ENCODE peak calls at places on chromosome 18, in ten cellular contexts. W is K562, X is hepatocyte, M is neural progenitor cell, Y is GM23248, G is PC-3, Q is PC-9, L is Karpas-422, J is SK-N-SH, O is fibroblast of lung. Z is an unnamed sample.

GRCh38 chr18:48032876-48033769 is 102.7 kb upstream of the SMAD2 start:
- DNase-seq in W (no peak), G (peak; percentile 47), O (peak; percentile 87), L (no peak), M (no peak), J (no peak), X (peak; percentile 53), Q (no peak), Y (peak; percentile 84), Z (peak; percentile 96)

GRCh38 chr18:58882039-58882438 is 17.4 kb downstream of the ZNF532 start:
- DNase-seq in W (no peak), M (no peak), O (peak; percentile 43), X (no peak), Y (peak; percentile 59), J (no peak), Q (no peak), G (no peak), L (no peak), Z (no peak)

GRCh38 chr18:58041633-58042032 is 2.4 kb upstream of the NEDD4L start:
- DNase-seq in G (no peak), J (no peak), L (no peak), M (no peak), X (peak; percentile 23), Y (no peak), W (peak; percentile 61), Q (no peak), O (peak; percentile 12), Z (no peak)

GRCh38 chr18:56517181-56517580 is 121.2 kb downstream of the TXNL1 start:
- DNase-seq in O (peak; percentile 62), M (no peak), W (no peak), X (no peak), L (no peak), G (no peak), Q (no peak), J (no peak), Y (peak; percentile 51), Z (peak; percentile 47)

GRCh38 chr18:1056404-1056803 is 151.7 kb downstream of the ADCYAP1 start:
- DNase-seq in O (no peak), Q (no peak), M (no peak), L (no peak), Y (no peak), X (no peak), W (no peak), J (no peak), G (no peak), Z (no peak)

GRCh38 chr18:79940814-79941472 is 10.5 kb downstream of the SLC66A2 start:
- DNase-seq in W (no peak), G (no peak), J (no peak), Q (no peak), O (no peak), L (no peak), Y (no peak), M (no peak), X (no peak), Z (no peak)

GRCh38 chr18:59026364-59026763 is 113.3 kb upstream of the SEC11C start:
- DNase-seq in M (no peak), J (no peak), Y (no peak), Q (no peak), X (no peak), O (no peak), G (no peak), W (no peak), L (no peak), Z (no peak)

GRCh38 chr18:38487521-38487920 is 921.9 kb upstream of the CELF4 start:
- DNase-seq in L (no peak), X (no peak), G (no peak), W (no peak), O (no peak), Q (no peak), J (no peak), Y (no peak), M (no peak), Z (no peak)

GRCh38 chr18:3652380-3653262 is 202.6 kb downstream of the TGIF1 start:
- DNase-seq in Q (peak; percentile 97), J (peak; percentile 45), Y (peak; percentile 94), W (peak; percentile 97), O (peak; percentile 99), L (no peak), G (peak; percentile 99), M (no peak), X (peak; percentile 91), Z (peak; percentile 92)

GRCh38 chr18:1468550-1468949 is 563.9 kb downstream of the ADCYAP1 start:
- DNase-seq in M (no peak), Q (no peak), G (no peak), L (no peak), X (no peak), W (no peak), J (no peak), Y (no peak), O (no peak), Z (no peak)

GRCh38 chr18:23114171-23114881 is 21.0 kb upstream of the CABLES1 start:
- DNase-seq in J (no peak), G (no peak), O (no peak), L (no peak), X (no peak), M (no peak), Q (no peak), Y (peak; percentile 62), W (no peak), Z (no peak)

GRCh38 chr18:46265190-46266156 is 161.3 kb downstream of the HAUS1 start:
- DNase-seq in Y (no peak), W (no peak), O (peak; percentile 19), J (no peak), G (no peak), Q (no peak), X (no peak), M (no peak), L (no peak), Z (no peak)

GRCh38 chr18:32930695-32931301 is 158.0 kb upstream of the KLHL14 start:
- DNase-seq in L (peak; percentile 85), M (peak; percentile 49), O (peak; percentile 63), W (peak; percentile 16), G (peak; percentile 36), Q (no peak), Y (peak; percentile 78), X (peak; percentile 62), J (peak; percentile 58), Z (no peak)

GRCh38 chr18:48402953-48403352 is 6.2 kb downstream of the ZBTB7C start:
- DNase-seq in M (no peak), J (no peak), Q (no peak), G (no peak), X (no peak), L (no peak), Y (peak; percentile 31), O (peak; percentile 50), W (no peak), Z (no peak)

GRCh38 chr18:7575465-7576026 is 8.4 kb downstream of the PTPRM start:
- DNase-seq in Q (no peak), L (no peak), M (no peak), W (no peak), Y (peak; percentile 74), O (peak; percentile 71), G (peak; percentile 83), J (no peak), X (no peak), Z (peak; percentile 63)
- H3K4me1 ChIP-seq in Q (peaks cover 39% of the 10 kb centered on the region), L (no peaks in the 10 kb centered on the region), M (peaks cover 27% of the 10 kb centered on the region), W (no peaks in the 10 kb centered on the region), Y (peaks cover 56% of the 10 kb centered on the region), O (peaks cover 20% of the 10 kb centered on the region), G (peaks cover 66% of the 10 kb centered on the region), J (no peaks in the 10 kb centered on the region), X (peaks cover 6% of the 10 kb centered on the region), Z (peaks cover 52% of the 10 kb centered on the region)

DNA sequence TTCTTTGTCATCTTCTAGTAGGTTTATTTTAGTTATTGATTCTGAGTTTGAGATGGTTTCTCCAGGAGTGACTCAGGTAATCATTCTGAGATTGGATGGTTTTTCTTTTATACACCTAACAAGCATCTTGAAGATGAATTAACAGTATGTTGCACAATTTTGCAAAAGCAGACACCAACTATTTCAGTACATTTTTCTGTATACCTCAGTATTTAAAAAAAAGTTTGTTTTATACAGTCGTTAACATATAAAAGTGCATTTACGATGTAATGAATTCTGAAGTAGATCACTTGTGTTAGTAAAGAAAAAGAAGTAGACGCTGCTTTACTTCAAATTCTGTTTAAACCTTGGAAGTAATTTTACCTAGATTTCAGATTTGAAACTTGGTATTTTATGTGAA is 3.0 kb downstream of the VAPA start:
- DNase-seq in J (no peak), G (no peak), Q (no peak), Y (no peak), L (no peak), O (no peak), W (no peak), X (no peak), M (no peak), Z (no peak)
- H4K20me1 ChIP-seq in J (peaks cover 72% of the 10 kb centered on the region), G (peaks cover 68% of the 10 kb centered on the region), Q (peaks cover 67% of the 10 kb centered on the region), Y (peaks cover 58% of the 10 kb centered on the region), L (peaks cover 67% of the 10 kb centered on the region), O (peaks cover 29% of the 10 kb centered on the region), W (peaks cover 56% of the 10 kb centered on the region), X (peaks cover 72% of the 10 kb centered on the region), M (peaks cover 72% of the 10 kb centered on the region), Z (peaks cover 60% of the 10 kb centered on the region)

GRCh38 chr18:51363384-51363783 is 165.9 kb upstream of the MEX3C start:
- DNase-seq in G (no peak), L (no peak), W (no peak), O (no peak), X (no peak), M (no peak), Y (no peak), Q (no peak), J (no peak), Z (no peak)

GRCh38 chr18:51355841-51356240 is 158.4 kb upstream of the MEX3C start:
- DNase-seq in O (no peak), Y (no peak), G (no peak), X (no peak), M (no peak), Q (no peak), W (no peak), J (no peak), L (no peak), Z (no peak)

GRCh38 chr18:51361130-51361860 is 163.8 kb upstream of the MEX3C start:
- DNase-seq in Y (no peak), Q (no peak), G (peak; percentile 1), X (peak; percentile 56), O (no peak), W (no peak), L (no peak), M (no peak), J (no peak), Z (no peak)
- H3K9me3 ChIP-seq in Y (no peaks in the 10 kb centered on the region), Q (no peaks in the 10 kb centered on the region), G (no peaks in the 10 kb centered on the region), X (no peaks in the 10 kb centered on the region), O (no peaks in the 10 kb centered on the region), W (no peaks in the 10 kb centered on the region), L (no peaks in the 10 kb centered on the region), M (no peaks in the 10 kb centered on the region), J (no peaks in the 10 kb centered on the region), Z (no peaks in the 10 kb centered on the region)

DNA sequence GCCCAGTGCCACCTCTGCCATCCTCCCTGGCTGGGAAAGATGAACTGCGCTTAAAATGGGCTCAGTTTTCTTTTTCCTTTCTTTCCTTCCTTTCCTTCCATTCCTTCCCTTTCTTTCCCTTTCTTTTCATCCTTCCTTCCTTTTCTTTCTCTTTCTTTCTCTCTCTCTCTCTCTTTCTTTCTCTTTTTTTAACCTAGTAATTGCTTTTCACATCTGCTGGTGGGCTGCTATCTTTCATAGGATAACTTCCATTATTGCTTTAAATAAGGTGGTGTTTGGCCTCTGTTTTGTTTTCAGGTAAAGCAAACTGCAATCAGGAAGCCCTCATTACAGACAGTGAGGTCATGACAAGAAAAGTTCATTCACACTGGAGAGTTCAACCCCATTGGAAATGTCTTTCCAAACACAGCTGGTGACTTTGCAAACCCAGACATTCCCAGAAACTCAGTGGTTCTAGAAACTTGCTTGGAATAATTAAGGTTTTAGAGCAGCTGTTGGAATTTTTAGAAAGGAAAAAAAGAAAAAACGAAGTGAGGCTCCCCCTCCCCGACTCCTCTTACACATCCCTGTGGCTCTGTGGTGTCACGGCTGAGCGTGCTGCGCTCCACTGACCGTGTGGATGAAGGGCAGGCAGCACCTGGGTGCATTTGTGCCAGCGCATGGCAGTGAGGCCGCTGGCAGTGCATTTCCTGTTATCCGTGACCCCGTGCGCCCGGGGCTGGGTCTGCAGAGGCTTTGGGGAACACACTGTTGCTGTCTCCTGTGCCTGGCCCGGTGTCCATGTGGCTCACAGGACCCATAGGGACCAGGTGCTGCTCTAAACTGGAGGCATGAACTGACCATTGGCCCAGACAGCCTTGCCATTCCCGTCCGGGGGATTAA is 76.9 kb downstream of the MBP start:
- DNase-seq in J (no peak), G (no peak), W (no peak), Y (no peak), O (no peak), Q (no peak), M (no peak), L (peak; percentile 93), X (no peak), Z (peak; percentile 25)
- H3K4me1 ChIP-seq in J (peaks cover 9% of the 10 kb centered on the region), G (peaks cover 32% of the 10 kb centered on the region), W (no peaks in the 10 kb centered on the region), Y (peaks cover 17% of the 10 kb centered on the region), O (peaks cover 8% of the 10 kb centered on the region), Q (peaks cover 42% of the 10 kb centered on the region), M (peaks cover 24% of the 10 kb centered on the region), L (peaks cover 70% of the 10 kb centered on the region), X (peaks cover 31% of the 10 kb centered on the region), Z (peaks cover 12% of the 10 kb centered on the region)